ENCODE peak calls at places on chromosome 3, in ten cellular contexts. One of them, this sample, is unnamed.

GRCh38 chr3:177781686-177782161 is 584.4 kb upstream of the TBL1XR1 start:
- DNase-seq in Kasumi-1: peak; percentile 67
- DNase-seq in LHCN-M2: no peak
- DNase-seq in activated gamma-delta T cell treated with Interleukin-2 at 50 U/mL for 16 hours: no peak
- DNase-seq in Calu3: no peak
- DNase-seq in coronary artery: peak; percentile 91
- DNase-seq in activated T-cell treated with anti-CD3 and anti-CD28 coated beads for 24 hours: no peak
- DNase-seq in BE2C: no peak
- DNase-seq in 8988T: no peak
- DNase-seq in GM12892: no peak
- DNase-seq in this sample: peak; percentile 68

GRCh38 chr3:135887220-135887619 is 78.3 kb upstream of the PPP2R3A start:
- DNase-seq in Calu3: peak; percentile 44
- DNase-seq in BE2C: no peak
- DNase-seq in LHCN-M2: peak; percentile 98
- DNase-seq in 8988T: no peak
- DNase-seq in activated gamma-delta T cell treated with Interleukin-2 at 50 U/mL for 16 hours: no peak
- DNase-seq in coronary artery: no peak
- DNase-seq in GM12892: no peak
- DNase-seq in activated T-cell treated with anti-CD3 and anti-CD28 coated beads for 24 hours: no peak
- DNase-seq in Kasumi-1: no peak
- DNase-seq in this sample: no peak

GRCh38 chr3:172040976-172041963 is 1.9 kb downstream of the FNDC3B start:
- DNase-seq in BE2C: peak; percentile 28
- DNase-seq in LHCN-M2: peak; percentile 59
- DNase-seq in 8988T: peak; percentile 38
- DNase-seq in activated gamma-delta T cell treated with Interleukin-2 at 50 U/mL for 16 hours: no peak
- DNase-seq in Kasumi-1: peak; percentile 30
- DNase-seq in GM12892: no peak
- DNase-seq in Calu3: peak; percentile 55
- DNase-seq in coronary artery: no peak
- DNase-seq in activated T-cell treated with anti-CD3 and anti-CD28 coated beads for 24 hours: no peak
- DNase-seq in this sample: peak; percentile 50

GRCh38 chr3:107987036-107987557 is 103.7 kb downstream of the CD47 start:
- DNase-seq in Kasumi-1: no peak
- DNase-seq in activated T-cell treated with anti-CD3 and anti-CD28 coated beads for 24 hours: no peak
- DNase-seq in activated gamma-delta T cell treated with Interleukin-2 at 50 U/mL for 16 hours: no peak
- DNase-seq in LHCN-M2: peak; percentile 81
- DNase-seq in GM12892: no peak
- DNase-seq in Calu3: peak; percentile 71
- DNase-seq in 8988T: no peak
- DNase-seq in BE2C: peak; percentile 83
- DNase-seq in coronary artery: peak; percentile 83
- DNase-seq in this sample: peak; percentile 84

GRCh38 chr3:11465744-11466611 is 177.7 kb downstream of the VGLL4 start:
- DNase-seq in activated gamma-delta T cell treated with Interleukin-2 at 50 U/mL for 16 hours: no peak
- DNase-seq in BE2C: no peak
- DNase-seq in LHCN-M2: peak; percentile 74
- DNase-seq in coronary artery: peak; percentile 87
- DNase-seq in Kasumi-1: no peak
- DNase-seq in Calu3: no peak
- DNase-seq in 8988T: no peak
- DNase-seq in GM12892: no peak
- DNase-seq in activated T-cell treated with anti-CD3 and anti-CD28 coated beads for 24 hours: no peak
- DNase-seq in this sample: no peak

GRCh38 chr3:150407051-150407817 is 864 bp upstream of the TSC22D2 start:
- DNase-seq in LHCN-M2: peak; percentile 26
- DNase-seq in Kasumi-1: peak; percentile 5
- DNase-seq in 8988T: peak; percentile 21
- DNase-seq in Calu3: no peak
- DNase-seq in activated T-cell treated with anti-CD3 and anti-CD28 coated beads for 24 hours: no peak
- DNase-seq in activated gamma-delta T cell treated with Interleukin-2 at 50 U/mL for 16 hours: no peak
- DNase-seq in GM12892: no peak
- DNase-seq in coronary artery: no peak
- DNase-seq in BE2C: no peak
- DNase-seq in this sample: no peak

GRCh38 chr3:194422188-194422587 is 23.1 kb upstream of the GP5 start:
- DNase-seq in Calu3: no peak
- DNase-seq in GM12892: no peak
- DNase-seq in BE2C: no peak
- DNase-seq in activated T-cell treated with anti-CD3 and anti-CD28 coated beads for 24 hours: no peak
- DNase-seq in activated gamma-delta T cell treated with Interleukin-2 at 50 U/mL for 16 hours: no peak
- DNase-seq in Kasumi-1: no peak
- DNase-seq in coronary artery: no peak
- DNase-seq in 8988T: no peak
- DNase-seq in LHCN-M2: peak; percentile 73
- DNase-seq in this sample: no peak

GRCh38 chr3:86073799-86074198 is 917.1 kb downstream of the VGLL3 start:
- DNase-seq in activated gamma-delta T cell treated with Interleukin-2 at 50 U/mL for 16 hours: no peak
- DNase-seq in activated T-cell treated with anti-CD3 and anti-CD28 coated beads for 24 hours: no peak
- DNase-seq in 8988T: no peak
- DNase-seq in GM12892: no peak
- DNase-seq in BE2C: no peak
- DNase-seq in coronary artery: no peak
- DNase-seq in Kasumi-1: no peak
- DNase-seq in LHCN-M2: no peak
- DNase-seq in Calu3: no peak
- DNase-seq in this sample: no peak

GRCh38 chr3:149776170-149776569 is 16.2 kb downstream of the ANKUB1 start:
- DNase-seq in GM12892: no peak
- DNase-seq in BE2C: no peak
- DNase-seq in Calu3: no peak
- DNase-seq in 8988T: no peak
- DNase-seq in activated gamma-delta T cell treated with Interleukin-2 at 50 U/mL for 16 hours: no peak
- DNase-seq in activated T-cell treated with anti-CD3 and anti-CD28 coated beads for 24 hours: no peak
- DNase-seq in Kasumi-1: no peak
- DNase-seq in LHCN-M2: no peak
- DNase-seq in coronary artery: no peak
- DNase-seq in this sample: no peak

This sample was measured in ovary.